ENCODE peak calls at places on chromosomes 16 and 17, in five cellular contexts. S is brain microvascular endothelial cell; Y is psoas muscle; I is epithelial cell of prostate; T is CD4-positive, alpha-beta memory T cell. Q is an unnamed sample.

GRCh38 chr17:74051348-74051747 is 152.1 kb upstream of the RPL38 start:
- DNase-seq in I (no peak), S (no peak), Y (no peak), T (no peak), Q (no peak)

GRCh38 chr16:78134944-78135619 is 35.6 kb downstream of the WWOX start:
- DNase-seq in S (no peak), Y (no peak), I (no peak), T (no peak), Q (no peak)

GRCh38 chr17:34474706-34475105 is 104.7 kb upstream of the TMEM132E start:
- DNase-seq in T (no peak), S (no peak), I (no peak), Y (no peak), Q (no peak)

GRCh38 chr16:73399486-73399885 is 351.6 kb upstream of the ZFHX3 start:
- DNase-seq in T (no peak), Y (no peak), S (no peak), I (no peak), Q (no peak)

GRCh38 chr17:65472602-65473001 is 88.8 kb downstream of the AXIN2 start:
- DNase-seq in I (no peak), T (no peak), Y (peak; percentile 66), S (no peak), Q (no peak)

GRCh38 chr16:4011940-4012629 is 104.2 kb downstream of the ADCY9 start:
- DNase-seq in T (no peak), S (no peak), Y (no peak), I (no peak), Q (no peak)

GRCh38 chr16:72241930-72242329 is 70.0 kb upstream of the PMFBP1 start:
- DNase-seq in I (no peak), T (no peak), Y (no peak), S (peak; percentile 53), Q (peak; percentile 32)

GRCh38 chr17:7137182-7137943 is 22.7 kb upstream of the ASGR2 start:
- DNase-seq in Y (peak; percentile 30), S (no peak), T (no peak), I (no peak), Q (no peak)

GRCh38 chr17:50979524-50979927 is 113.4 kb upstream of the TOB1 start:
- DNase-seq in T (no peak), I (no peak), Y (no peak), S (no peak), Q (no peak)

GRCh38 chr17:68693466-68693865 is 92.3 kb upstream of the FAM20A start:
- DNase-seq in T (no peak), S (no peak), I (no peak), Y (no peak), Q (no peak)

GRCh38 chr17:67613961-67614360 is 103.8 kb upstream of the NOL11 start:
- DNase-seq in S (no peak), T (no peak), I (no peak), Y (no peak), Q (no peak)

GRCh38 chr17:42536048-42536371 is at the start of gene NAGLU:
- DNase-seq in I (no peak), S (peak; percentile 81), T (peak; percentile 76), Y (peak; percentile 98), Q (no peak)

GRCh38 chr16:83676056-83676455 is 131.7 kb upstream of the HSBP1 start:
- DNase-seq in Y (no peak), T (no peak), S (no peak), I (no peak), Q (no peak)

GRCh38 chr17:43530303-43531081 is 15.6 kb downstream of the ETV4 start:
- DNase-seq in T (no peak), S (peak; percentile 74), Y (peak; percentile 65), I (no peak), Q (no peak)

GRCh38 chr17:79482719-79483118 is 128.1 kb downstream of the RBFOX3 start:
- DNase-seq in I (no peak), Y (no peak), T (no peak), S (no peak), Q (no peak)

GRCh38 chr16:69814561-69814960 is 52.4 kb downstream of the WWP2 start:
- DNase-seq in I (no peak), S (no peak), T (no peak), Y (no peak), Q (no peak)

GRCh38 chr16:69796285-69797118 is 34.4 kb downstream of the WWP2 start:
- DNase-seq in T (peak; percentile 43), I (peak; percentile 8), Y (no peak), S (peak; percentile 47), Q (peak; percentile 9)

GRCh38 chr17:48843172-48843900 is 12.5 kb downstream of the CALCOCO2 start:
- DNase-seq in Y (no peak), T (no peak), S (peak; percentile 12), I (no peak), Q (no peak)

GRCh38 chr16:69435977-69436729 is 11.7 kb downstream of the CYB5B start:
- DNase-seq in Y (no peak), T (no peak), I (no peak), S (no peak), Q (no peak)

GRCh38 chr16:10624527-10624926 is 44.1 kb upstream of the EMP2 start:
- DNase-seq in I (no peak), T (no peak), S (no peak), Y (no peak), Q (peak; percentile 59)

GRCh38 chr17:17205368-17206148 is 575 bp downstream of the PLD6 start:
- DNase-seq in Y (peak; percentile 64), S (no peak), T (peak; percentile 74), I (no peak), Q (no peak)

GRCh38 chr16:55842369-55843104 is 9.6 kb upstream of the CES1 start:
- DNase-seq in Y (no peak), T (no peak), S (peak; percentile 23), I (no peak), Q (no peak)

GRCh38 chr17:30450125-30451027 is 26.8 kb upstream of the GOSR1 start:
- DNase-seq in I (no peak), T (no peak), S (peak; percentile 18), Y (no peak), Q (no peak)

GRCh38 chr17:60390881-60391418 is 983 bp downstream of the USP32 start:
- DNase-seq in S (peak; percentile 24), Y (peak; percentile 33), T (peak; percentile 38), I (no peak), Q (no peak)

GRCh38 chr16:82093901-82094300 is 58.8 kb downstream of the HSD17B2 start:
- DNase-seq in S (no peak), I (no peak), T (no peak), Y (no peak), Q (no peak)

GRCh38 chr16:69131167-69131748 is 1.1 kb downstream of the CHTF8 start:
- DNase-seq in Y (no peak), I (no peak), T (peak; percentile 50), S (peak; percentile 20), Q (no peak)

GRCh38 chr16:73697336-73697735 is 599.3 kb upstream of the PSMD7 start:
- DNase-seq in I (peak; percentile 34), T (no peak), Y (no peak), S (no peak), Q (peak; percentile 15)

GRCh38 chr16:56286819-56287218 is 95.5 kb downstream of the GNAO1 start:
- DNase-seq in S (peak; percentile 29), I (no peak), T (no peak), Y (no peak), Q (no peak)

GRCh38 chr16:78045865-78046581 is 23.7 kb downstream of the CLEC3A start:
- DNase-seq in I (no peak), S (peak; percentile 55), T (no peak), Y (peak; percentile 54), Q (no peak)

GRCh38 chr17:65115721-65116312 is 21.4 kb upstream of the RGS9 start:
- DNase-seq in T (no peak), Y (no peak), I (no peak), S (no peak), Q (no peak)

DNA sequence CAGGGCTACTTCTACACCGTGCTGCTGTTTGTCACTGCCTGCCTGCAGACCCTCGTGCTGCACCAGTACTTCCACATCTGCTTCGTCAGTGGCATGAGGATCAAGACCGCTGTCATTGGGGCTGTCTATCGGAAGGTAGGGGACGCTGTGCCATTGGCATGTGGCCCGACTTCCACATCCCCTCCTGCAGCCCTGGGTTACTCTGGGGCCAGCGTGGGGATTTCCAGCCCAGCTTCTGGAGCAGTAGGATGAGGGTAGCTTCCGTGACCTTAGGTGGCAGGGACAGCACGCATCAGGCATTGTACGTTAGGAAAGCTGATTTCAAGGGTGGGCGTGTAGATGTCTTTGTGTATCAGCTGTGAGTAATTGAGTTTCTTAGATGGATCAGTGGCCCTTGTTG is 96.5 kb downstream of the ABCC1 start:
- DNase-seq in I (no peak), S (no peak), T (no peak), Y (no peak), Q (no peak)
- H3K27ac ChIP-seq in I (peak overlapping the region; percentile 74), S (no peak overlapping the region), T (no peak overlapping the region), Y (no peak overlapping the region), Q (peak overlapping the region; percentile 32)

GRCh38 chr17:81921996-81922565 is 4.1 kb upstream of the SIRT7 start:
- DNase-seq in S (no peak), Y (no peak), I (no peak), T (no peak), Q (no peak)

GRCh38 chr17:81923302-81924260 is 4.0 kb downstream of the MAFG start:
- DNase-seq in I (no peak), Y (peak; percentile 80), T (no peak), S (peak; percentile 78), Q (no peak)

GRCh38 chr17:81920612-81921530 is 2.9 kb upstream of the SIRT7 start:
- DNase-seq in T (no peak), I (no peak), S (no peak), Y (no peak), Q (no peak)

GRCh38 chr17:81921531-81921862 is 3.5 kb upstream of the SIRT7 start:
- DNase-seq in Y (no peak), T (no peak), I (no peak), S (no peak), Q (no peak)

GRCh38 chr17:81922566-81923301 is 4.8 kb upstream of the SIRT7 start:
- DNase-seq in T (no peak), I (no peak), Y (no peak), S (no peak), Q (no peak)
- H3K27ac ChIP-seq in T (no peak overlapping the region), I (peak overlapping the region; percentile 54), Y (peak overlapping the region; percentile 81), S (no peak overlapping the region), Q (no peak overlapping the region)

GRCh38 chr17:59331929-59332889 is 754 bp downstream of the YPEL2 start:
- DNase-seq in Y (peak; percentile 81), T (peak; percentile 48), I (no peak), S (no peak), Q (no peak)
- H3K27ac ChIP-seq in Y (peak overlapping the region; percentile 98), T (peak overlapping the region; percentile 62), I (no peak overlapping the region), S (peak overlapping the region; percentile 54), Q (no peak overlapping the region)

DNA sequence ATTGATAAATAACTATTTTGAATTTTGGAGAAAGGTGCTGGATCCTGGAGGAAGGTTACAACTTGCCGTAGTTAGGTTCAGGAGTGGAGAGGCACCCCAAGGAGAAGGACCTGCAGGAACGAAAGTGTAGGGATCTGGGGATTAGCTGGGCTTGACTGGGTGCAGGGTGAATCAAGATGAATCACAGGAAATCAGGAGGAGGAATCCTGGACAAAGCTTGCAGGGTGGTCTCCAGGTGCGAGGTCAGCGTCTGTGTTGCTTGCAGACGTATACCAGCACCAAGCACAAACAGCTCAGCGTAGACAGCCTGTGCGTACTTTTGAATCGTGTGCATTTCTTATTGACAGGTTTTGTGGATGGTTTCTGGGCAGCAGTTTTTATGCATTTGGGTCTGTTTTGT is 144.3 kb downstream of the MSI2 start:
- DNase-seq in S (no peak), I (no peak), Y (no peak), T (no peak), Q (no peak)
- H3K27ac ChIP-seq in S (no peak overlapping the region), I (no peak overlapping the region), Y (peak overlapping the region; percentile 1), T (no peak overlapping the region), Q (no peak overlapping the region)